ENCODE peak calls at places on chromosomes 7 and 10, in eight cellular contexts. N is IMR-90; X is CD4-positive, alpha-beta T cell; C is NCI-H748 treated with DMSO at 0.1 percent for 48 hours; R is OCI-M1; E is activated T-helper 1 cell treated with anti-CD3 and anti-CD28 coated beads, Interleukin-2, amount 50 U/mL, for 16 hours; O is GM12865; G is fibroblast of the conjunctiva. I is an unnamed sample.

GRCh38 chr10:43217563-43218205 is 49.2 kb downstream of the RASGEF1A start:
- DNase-seq in G (no peak), E (no peak), O (no peak), X (no peak), C (no peak), R (no peak), N (no peak), I (no peak)

GRCh38 chr7:80844916-80845315 is 73.9 kb downstream of the SEMA3C start:
- DNase-seq in O (no peak), G (no peak), N (no peak), R (no peak), E (no peak), C (no peak), X (no peak), I (no peak)

GRCh38 chr10:58743466-58744115 is 230.9 kb downstream of the BICC1 start:
- DNase-seq in R (no peak), O (no peak), E (no peak), N (peak; percentile 85), X (no peak), C (peak; percentile 15), G (no peak), I (peak; percentile 1)

GRCh38 chr10:86371691-86372090 is 5.1 kb upstream of the GRID1 start:
- DNase-seq in C (no peak), R (no peak), N (no peak), O (no peak), E (no peak), G (no peak), X (no peak), I (no peak)

GRCh38 chr7:150453186-150453585 is 2.8 kb downstream of the GIMAP8 start:
- DNase-seq in R (no peak), X (peak; percentile 46), E (no peak), O (no peak), C (no peak), N (no peak), G (no peak), I (no peak)

GRCh38 chr10:24357344-24358021 is 148.5 kb downstream of the KIAA1217 start:
- DNase-seq in R (no peak), E (no peak), N (no peak), C (no peak), O (no peak), X (no peak), G (no peak), I (no peak)

GRCh38 chr10:6202684-6203330 is at the start of gene PFKFB3:
- DNase-seq in C (peak; percentile 33), E (peak; percentile 83), N (peak; percentile 92), X (peak; percentile 93), R (peak; percentile 96), O (peak; percentile 95), G (peak; percentile 86), I (peak; percentile 64)

GRCh38 chr10:95454356-95454755 is 106.8 kb downstream of the SORBS1 start:
- DNase-seq in E (no peak), N (no peak), C (no peak), G (no peak), R (no peak), X (no peak), O (no peak), I (no peak)

GRCh38 chr7:121931149-121931922 is 58.4 kb downstream of the PTPRZ1 start:
- DNase-seq in O (no peak), C (no peak), R (peak; percentile 50), X (no peak), E (no peak), G (no peak), N (no peak), I (no peak)

I was measured in NCI-H1417.